ENCODE peak calls at places on chromosomes 16 and 17, in eight cellular contexts. One of them, this sample, is unnamed.

GRCh38 chr16:30092373-30093010 is 768 bp upstream of the TBX6 start:
- DNase-seq in activated T-helper 1 cell treated with Interleukin-2 at 50 U/mL for 16 hours: peak
- DNase-seq in iPS-NIHi11: peak
- DNase-seq in caudate nucleus: no peak
- DNase-seq in cardiac muscle cell: peak
- DNase-seq in activated CD4-positive, alpha-beta T cell treated with anti-CD3 and anti-CD28 coated beads, Interleukin-2, amount 50 U/mL, for 1 hour: peak
- DNase-seq in psoas muscle: peak
- DNase-seq in stimulated activated CD4-positive, alpha-beta T cell treated with anti-CD3 and anti-CD28 coated beads, Interleukin-2, amount 100 ng/mL, for 48 hours: peak
- DNase-seq in this sample: peak

GRCh38 chr17:73268582-73269328 is 7.1 kb upstream of the CPSF4L start:
- DNase-seq in activated T-helper 1 cell treated with Interleukin-2 at 50 U/mL for 16 hours: no peak
- DNase-seq in iPS-NIHi11: no peak
- DNase-seq in caudate nucleus: no peak
- DNase-seq in cardiac muscle cell: no peak
- DNase-seq in activated CD4-positive, alpha-beta T cell treated with anti-CD3 and anti-CD28 coated beads, Interleukin-2, amount 50 U/mL, for 1 hour: no peak
- DNase-seq in psoas muscle: no peak
- DNase-seq in stimulated activated CD4-positive, alpha-beta T cell treated with anti-CD3 and anti-CD28 coated beads, Interleukin-2, amount 100 ng/mL, for 48 hours: no peak
- DNase-seq in this sample: no peak

GRCh38 chr16:67394271-67395104 is 1.2 kb upstream of the TPPP3 start:
- DNase-seq in activated T-helper 1 cell treated with Interleukin-2 at 50 U/mL for 16 hours: no peak
- DNase-seq in iPS-NIHi11: no peak
- DNase-seq in caudate nucleus: no peak
- DNase-seq in cardiac muscle cell: peak
- DNase-seq in activated CD4-positive, alpha-beta T cell treated with anti-CD3 and anti-CD28 coated beads, Interleukin-2, amount 50 U/mL, for 1 hour: no peak
- DNase-seq in psoas muscle: peak
- DNase-seq in stimulated activated CD4-positive, alpha-beta T cell treated with anti-CD3 and anti-CD28 coated beads, Interleukin-2, amount 100 ng/mL, for 48 hours: no peak
- DNase-seq in this sample: no peak

GRCh38 chr16:49411121-49411970 is 37.7 kb downstream of the C16orf78 start:
- DNase-seq in activated T-helper 1 cell treated with Interleukin-2 at 50 U/mL for 16 hours: no peak
- DNase-seq in iPS-NIHi11: no peak
- DNase-seq in caudate nucleus: no peak
- DNase-seq in cardiac muscle cell: no peak
- DNase-seq in activated CD4-positive, alpha-beta T cell treated with anti-CD3 and anti-CD28 coated beads, Interleukin-2, amount 50 U/mL, for 1 hour: no peak
- DNase-seq in psoas muscle: no peak
- DNase-seq in stimulated activated CD4-positive, alpha-beta T cell treated with anti-CD3 and anti-CD28 coated beads, Interleukin-2, amount 100 ng/mL, for 48 hours: no peak
- DNase-seq in this sample: no peak

GRCh38 chr16:68351463-68351862 is 40.6 kb downstream of the PRMT7 start:
- DNase-seq in activated T-helper 1 cell treated with Interleukin-2 at 50 U/mL for 16 hours: no peak
- DNase-seq in iPS-NIHi11: no peak
- DNase-seq in caudate nucleus: no peak
- DNase-seq in cardiac muscle cell: no peak
- DNase-seq in activated CD4-positive, alpha-beta T cell treated with anti-CD3 and anti-CD28 coated beads, Interleukin-2, amount 50 U/mL, for 1 hour: no peak
- DNase-seq in psoas muscle: peak
- DNase-seq in stimulated activated CD4-positive, alpha-beta T cell treated with anti-CD3 and anti-CD28 coated beads, Interleukin-2, amount 100 ng/mL, for 48 hours: no peak
- DNase-seq in this sample: no peak

GRCh38 chr16:86597880-86598606 is 19.7 kb downstream of the FOXL1 start:
- DNase-seq in activated T-helper 1 cell treated with Interleukin-2 at 50 U/mL for 16 hours: no peak
- DNase-seq in iPS-NIHi11: no peak
- DNase-seq in caudate nucleus: no peak
- DNase-seq in cardiac muscle cell: no peak
- DNase-seq in activated CD4-positive, alpha-beta T cell treated with anti-CD3 and anti-CD28 coated beads, Interleukin-2, amount 50 U/mL, for 1 hour: no peak
- DNase-seq in psoas muscle: no peak
- DNase-seq in stimulated activated CD4-positive, alpha-beta T cell treated with anti-CD3 and anti-CD28 coated beads, Interleukin-2, amount 100 ng/mL, for 48 hours: no peak
- DNase-seq in this sample: no peak

GRCh38 chr17:40542562-40543411 is 22.5 kb downstream of the CCR7 start:
- DNase-seq in activated T-helper 1 cell treated with Interleukin-2 at 50 U/mL for 16 hours: no peak
- DNase-seq in iPS-NIHi11: no peak
- DNase-seq in caudate nucleus: no peak
- DNase-seq in cardiac muscle cell: no peak
- DNase-seq in activated CD4-positive, alpha-beta T cell treated with anti-CD3 and anti-CD28 coated beads, Interleukin-2, amount 50 U/mL, for 1 hour: peak
- DNase-seq in psoas muscle: peak
- DNase-seq in stimulated activated CD4-positive, alpha-beta T cell treated with anti-CD3 and anti-CD28 coated beads, Interleukin-2, amount 100 ng/mL, for 48 hours: peak
- DNase-seq in this sample: no peak

GRCh38 chr16:87465306-87465705 is 27.5 kb downstream of the ZCCHC14 start:
- DNase-seq in activated T-helper 1 cell treated with Interleukin-2 at 50 U/mL for 16 hours: no peak
- DNase-seq in iPS-NIHi11: peak
- DNase-seq in caudate nucleus: no peak
- DNase-seq in cardiac muscle cell: no peak
- DNase-seq in activated CD4-positive, alpha-beta T cell treated with anti-CD3 and anti-CD28 coated beads, Interleukin-2, amount 50 U/mL, for 1 hour: no peak
- DNase-seq in psoas muscle: peak
- DNase-seq in stimulated activated CD4-positive, alpha-beta T cell treated with anti-CD3 and anti-CD28 coated beads, Interleukin-2, amount 100 ng/mL, for 48 hours: no peak
- DNase-seq in this sample: no peak

GRCh38 chr17:39653662-39654331 is 11.4 kb upstream of the TCAP start:
- DNase-seq in activated T-helper 1 cell treated with Interleukin-2 at 50 U/mL for 16 hours: peak
- DNase-seq in iPS-NIHi11: peak
- DNase-seq in caudate nucleus: peak
- DNase-seq in cardiac muscle cell: peak
- DNase-seq in activated CD4-positive, alpha-beta T cell treated with anti-CD3 and anti-CD28 coated beads, Interleukin-2, amount 50 U/mL, for 1 hour: peak
- DNase-seq in psoas muscle: peak
- DNase-seq in stimulated activated CD4-positive, alpha-beta T cell treated with anti-CD3 and anti-CD28 coated beads, Interleukin-2, amount 100 ng/mL, for 48 hours: peak
- DNase-seq in this sample: peak

GRCh38 chr17:17796787-17797061 is 40.1 kb downstream of the SREBF1 start:
- DNase-seq in activated T-helper 1 cell treated with Interleukin-2 at 50 U/mL for 16 hours: no peak
- DNase-seq in iPS-NIHi11: no peak
- DNase-seq in caudate nucleus: no peak
- DNase-seq in cardiac muscle cell: no peak
- DNase-seq in activated CD4-positive, alpha-beta T cell treated with anti-CD3 and anti-CD28 coated beads, Interleukin-2, amount 50 U/mL, for 1 hour: no peak
- DNase-seq in psoas muscle: no peak
- DNase-seq in stimulated activated CD4-positive, alpha-beta T cell treated with anti-CD3 and anti-CD28 coated beads, Interleukin-2, amount 100 ng/mL, for 48 hours: no peak
- DNase-seq in this sample: no peak

GRCh38 chr16:1819611-1820010 is 7.0 kb downstream of the HAGH start:
- DNase-seq in activated T-helper 1 cell treated with Interleukin-2 at 50 U/mL for 16 hours: no peak
- DNase-seq in iPS-NIHi11: no peak
- DNase-seq in caudate nucleus: no peak
- DNase-seq in cardiac muscle cell: no peak
- DNase-seq in activated CD4-positive, alpha-beta T cell treated with anti-CD3 and anti-CD28 coated beads, Interleukin-2, amount 50 U/mL, for 1 hour: no peak
- DNase-seq in psoas muscle: no peak
- DNase-seq in stimulated activated CD4-positive, alpha-beta T cell treated with anti-CD3 and anti-CD28 coated beads, Interleukin-2, amount 100 ng/mL, for 48 hours: no peak
- DNase-seq in this sample: no peak

GRCh38 chr16:5361322-5361721 is 263.7 kb upstream of the EEF2KMT start:
- DNase-seq in activated T-helper 1 cell treated with Interleukin-2 at 50 U/mL for 16 hours: no peak
- DNase-seq in iPS-NIHi11: no peak
- DNase-seq in caudate nucleus: no peak
- DNase-seq in cardiac muscle cell: no peak
- DNase-seq in activated CD4-positive, alpha-beta T cell treated with anti-CD3 and anti-CD28 coated beads, Interleukin-2, amount 50 U/mL, for 1 hour: no peak
- DNase-seq in psoas muscle: no peak
- DNase-seq in stimulated activated CD4-positive, alpha-beta T cell treated with anti-CD3 and anti-CD28 coated beads, Interleukin-2, amount 100 ng/mL, for 48 hours: no peak
- DNase-seq in this sample: no peak

GRCh38 chr16:89584768-89585549 is 9.4 kb downstream of the CPNE7 start:
- DNase-seq in activated T-helper 1 cell treated with Interleukin-2 at 50 U/mL for 16 hours: no peak
- DNase-seq in iPS-NIHi11: no peak
- DNase-seq in caudate nucleus: peak
- DNase-seq in cardiac muscle cell: no peak
- DNase-seq in activated CD4-positive, alpha-beta T cell treated with anti-CD3 and anti-CD28 coated beads, Interleukin-2, amount 50 U/mL, for 1 hour: no peak
- DNase-seq in psoas muscle: no peak
- DNase-seq in stimulated activated CD4-positive, alpha-beta T cell treated with anti-CD3 and anti-CD28 coated beads, Interleukin-2, amount 100 ng/mL, for 48 hours: no peak
- DNase-seq in this sample: no peak

GRCh38 chr17:41415833-41416335 is 8.5 kb downstream of the KRT37 start:
- DNase-seq in activated T-helper 1 cell treated with Interleukin-2 at 50 U/mL for 16 hours: no peak
- DNase-seq in iPS-NIHi11: no peak
- DNase-seq in caudate nucleus: no peak
- DNase-seq in cardiac muscle cell: no peak
- DNase-seq in activated CD4-positive, alpha-beta T cell treated with anti-CD3 and anti-CD28 coated beads, Interleukin-2, amount 50 U/mL, for 1 hour: no peak
- DNase-seq in psoas muscle: no peak
- DNase-seq in stimulated activated CD4-positive, alpha-beta T cell treated with anti-CD3 and anti-CD28 coated beads, Interleukin-2, amount 100 ng/mL, for 48 hours: no peak
- DNase-seq in this sample: no peak

GRCh38 chr16:71961066-71962039 is 38.8 kb downstream of the PKD1L3 start:
- DNase-seq in activated T-helper 1 cell treated with Interleukin-2 at 50 U/mL for 16 hours: peak
- DNase-seq in iPS-NIHi11: peak
- DNase-seq in caudate nucleus: peak
- DNase-seq in cardiac muscle cell: peak
- DNase-seq in activated CD4-positive, alpha-beta T cell treated with anti-CD3 and anti-CD28 coated beads, Interleukin-2, amount 50 U/mL, for 1 hour: peak
- DNase-seq in psoas muscle: peak
- DNase-seq in stimulated activated CD4-positive, alpha-beta T cell treated with anti-CD3 and anti-CD28 coated beads, Interleukin-2, amount 100 ng/mL, for 48 hours: peak
- DNase-seq in this sample: peak

GRCh38 chr17:81096741-81097133 is 61.8 kb downstream of the BAIAP2 start:
- DNase-seq in activated T-helper 1 cell treated with Interleukin-2 at 50 U/mL for 16 hours: no peak
- DNase-seq in iPS-NIHi11: no peak
- DNase-seq in caudate nucleus: no peak
- DNase-seq in cardiac muscle cell: no peak
- DNase-seq in activated CD4-positive, alpha-beta T cell treated with anti-CD3 and anti-CD28 coated beads, Interleukin-2, amount 50 U/mL, for 1 hour: no peak
- DNase-seq in psoas muscle: no peak
- DNase-seq in stimulated activated CD4-positive, alpha-beta T cell treated with anti-CD3 and anti-CD28 coated beads, Interleukin-2, amount 100 ng/mL, for 48 hours: no peak
- DNase-seq in this sample: no peak

GRCh38 chr16:84720180-84720579 is 20.4 kb downstream of the USP10 start:
- DNase-seq in activated T-helper 1 cell treated with Interleukin-2 at 50 U/mL for 16 hours: no peak
- DNase-seq in iPS-NIHi11: no peak
- DNase-seq in caudate nucleus: no peak
- DNase-seq in cardiac muscle cell: no peak
- DNase-seq in activated CD4-positive, alpha-beta T cell treated with anti-CD3 and anti-CD28 coated beads, Interleukin-2, amount 50 U/mL, for 1 hour: no peak
- DNase-seq in psoas muscle: no peak
- DNase-seq in stimulated activated CD4-positive, alpha-beta T cell treated with anti-CD3 and anti-CD28 coated beads, Interleukin-2, amount 100 ng/mL, for 48 hours: no peak
- DNase-seq in this sample: no peak

GRCh38 chr17:4973431-4973830 is 5.8 kb upstream of the SPAG7 start:
- DNase-seq in activated T-helper 1 cell treated with Interleukin-2 at 50 U/mL for 16 hours: no peak
- DNase-seq in iPS-NIHi11: no peak
- DNase-seq in caudate nucleus: no peak
- DNase-seq in cardiac muscle cell: no peak
- DNase-seq in activated CD4-positive, alpha-beta T cell treated with anti-CD3 and anti-CD28 coated beads, Interleukin-2, amount 50 U/mL, for 1 hour: no peak
- DNase-seq in psoas muscle: no peak
- DNase-seq in stimulated activated CD4-positive, alpha-beta T cell treated with anti-CD3 and anti-CD28 coated beads, Interleukin-2, amount 100 ng/mL, for 48 hours: no peak
- DNase-seq in this sample: no peak

GRCh38 chr16:58035356-58036170 is 10.0 kb downstream of the MMP15 start:
- DNase-seq in activated T-helper 1 cell treated with Interleukin-2 at 50 U/mL for 16 hours: no peak
- DNase-seq in iPS-NIHi11: no peak
- DNase-seq in caudate nucleus: no peak
- DNase-seq in cardiac muscle cell: no peak
- DNase-seq in activated CD4-positive, alpha-beta T cell treated with anti-CD3 and anti-CD28 coated beads, Interleukin-2, amount 50 U/mL, for 1 hour: no peak
- DNase-seq in psoas muscle: no peak
- DNase-seq in stimulated activated CD4-positive, alpha-beta T cell treated with anti-CD3 and anti-CD28 coated beads, Interleukin-2, amount 100 ng/mL, for 48 hours: no peak
- DNase-seq in this sample: no peak

GRCh38 chr17:29572691-29573557 is 4.4 kb downstream of the TP53I13 start:
- DNase-seq in activated T-helper 1 cell treated with Interleukin-2 at 50 U/mL for 16 hours: peak
- DNase-seq in iPS-NIHi11: peak
- DNase-seq in caudate nucleus: no peak
- DNase-seq in cardiac muscle cell: peak
- DNase-seq in activated CD4-positive, alpha-beta T cell treated with anti-CD3 and anti-CD28 coated beads, Interleukin-2, amount 50 U/mL, for 1 hour: no peak
- DNase-seq in psoas muscle: peak
- DNase-seq in stimulated activated CD4-positive, alpha-beta T cell treated with anti-CD3 and anti-CD28 coated beads, Interleukin-2, amount 100 ng/mL, for 48 hours: peak
- DNase-seq in this sample: no peak

GRCh38 chr16:14013571-14014283 is 57.4 kb upstream of the MRTFB start:
- DNase-seq in activated T-helper 1 cell treated with Interleukin-2 at 50 U/mL for 16 hours: no peak
- DNase-seq in iPS-NIHi11: peak
- DNase-seq in caudate nucleus: no peak
- DNase-seq in cardiac muscle cell: peak
- DNase-seq in activated CD4-positive, alpha-beta T cell treated with anti-CD3 and anti-CD28 coated beads, Interleukin-2, amount 50 U/mL, for 1 hour: no peak
- DNase-seq in psoas muscle: peak
- DNase-seq in stimulated activated CD4-positive, alpha-beta T cell treated with anti-CD3 and anti-CD28 coated beads, Interleukin-2, amount 100 ng/mL, for 48 hours: no peak
- DNase-seq in this sample: peak

GRCh38 chr17:78873519-78874340 is 29.3 kb downstream of the CEP295NL start:
- DNase-seq in activated T-helper 1 cell treated with Interleukin-2 at 50 U/mL for 16 hours: no peak
- DNase-seq in iPS-NIHi11: no peak
- DNase-seq in caudate nucleus: peak
- DNase-seq in cardiac muscle cell: no peak
- DNase-seq in activated CD4-positive, alpha-beta T cell treated with anti-CD3 and anti-CD28 coated beads, Interleukin-2, amount 50 U/mL, for 1 hour: no peak
- DNase-seq in psoas muscle: peak
- DNase-seq in stimulated activated CD4-positive, alpha-beta T cell treated with anti-CD3 and anti-CD28 coated beads, Interleukin-2, amount 100 ng/mL, for 48 hours: no peak
- DNase-seq in this sample: no peak

GRCh38 chr17:74201250-74201649 is 2.2 kb upstream of the RPL38 start:
- DNase-seq in activated T-helper 1 cell treated with Interleukin-2 at 50 U/mL for 16 hours: no peak
- DNase-seq in iPS-NIHi11: no peak
- DNase-seq in caudate nucleus: no peak
- DNase-seq in cardiac muscle cell: no peak
- DNase-seq in activated CD4-positive, alpha-beta T cell treated with anti-CD3 and anti-CD28 coated beads, Interleukin-2, amount 50 U/mL, for 1 hour: no peak
- DNase-seq in psoas muscle: no peak
- DNase-seq in stimulated activated CD4-positive, alpha-beta T cell treated with anti-CD3 and anti-CD28 coated beads, Interleukin-2, amount 100 ng/mL, for 48 hours: no peak
- DNase-seq in this sample: no peak

GRCh38 chr16:65229191-65229662 is 107.4 kb upstream of the CDH11 start:
- DNase-seq in activated T-helper 1 cell treated with Interleukin-2 at 50 U/mL for 16 hours: no peak
- DNase-seq in iPS-NIHi11: no peak
- DNase-seq in caudate nucleus: no peak
- DNase-seq in cardiac muscle cell: no peak
- DNase-seq in activated CD4-positive, alpha-beta T cell treated with anti-CD3 and anti-CD28 coated beads, Interleukin-2, amount 50 U/mL, for 1 hour: no peak
- DNase-seq in psoas muscle: no peak
- DNase-seq in stimulated activated CD4-positive, alpha-beta T cell treated with anti-CD3 and anti-CD28 coated beads, Interleukin-2, amount 100 ng/mL, for 48 hours: no peak
- DNase-seq in this sample: peak

GRCh38 chr16:30747331-30747730 is 894 bp upstream of the PHKG2 start:
- DNase-seq in activated T-helper 1 cell treated with Interleukin-2 at 50 U/mL for 16 hours: no peak
- DNase-seq in iPS-NIHi11: no peak
- DNase-seq in caudate nucleus: no peak
- DNase-seq in cardiac muscle cell: no peak
- DNase-seq in activated CD4-positive, alpha-beta T cell treated with anti-CD3 and anti-CD28 coated beads, Interleukin-2, amount 50 U/mL, for 1 hour: no peak
- DNase-seq in psoas muscle: no peak
- DNase-seq in stimulated activated CD4-positive, alpha-beta T cell treated with anti-CD3 and anti-CD28 coated beads, Interleukin-2, amount 100 ng/mL, for 48 hours: no peak
- DNase-seq in this sample: no peak

GRCh38 chr17:49234509-49235080 is 4.0 kb upstream of the PHOSPHO1 start:
- DNase-seq in activated T-helper 1 cell treated with Interleukin-2 at 50 U/mL for 16 hours: no peak
- DNase-seq in iPS-NIHi11: no peak
- DNase-seq in caudate nucleus: no peak
- DNase-seq in cardiac muscle cell: no peak
- DNase-seq in activated CD4-positive, alpha-beta T cell treated with anti-CD3 and anti-CD28 coated beads, Interleukin-2, amount 50 U/mL, for 1 hour: no peak
- DNase-seq in psoas muscle: no peak
- DNase-seq in stimulated activated CD4-positive, alpha-beta T cell treated with anti-CD3 and anti-CD28 coated beads, Interleukin-2, amount 100 ng/mL, for 48 hours: no peak
- DNase-seq in this sample: no peak

GRCh38 chr17:64686705-64687104 is 24.6 kb upstream of the SMURF2 start:
- DNase-seq in activated T-helper 1 cell treated with Interleukin-2 at 50 U/mL for 16 hours: no peak
- DNase-seq in iPS-NIHi11: no peak
- DNase-seq in caudate nucleus: no peak
- DNase-seq in cardiac muscle cell: no peak
- DNase-seq in activated CD4-positive, alpha-beta T cell treated with anti-CD3 and anti-CD28 coated beads, Interleukin-2, amount 50 U/mL, for 1 hour: no peak
- DNase-seq in psoas muscle: no peak
- DNase-seq in stimulated activated CD4-positive, alpha-beta T cell treated with anti-CD3 and anti-CD28 coated beads, Interleukin-2, amount 100 ng/mL, for 48 hours: no peak
- DNase-seq in this sample: no peak

GRCh38 chr17:17107281-17107680 is 65.0 kb downstream of the MPRIP start:
- DNase-seq in activated T-helper 1 cell treated with Interleukin-2 at 50 U/mL for 16 hours: no peak
- DNase-seq in iPS-NIHi11: no peak
- DNase-seq in caudate nucleus: no peak
- DNase-seq in cardiac muscle cell: no peak
- DNase-seq in activated CD4-positive, alpha-beta T cell treated with anti-CD3 and anti-CD28 coated beads, Interleukin-2, amount 50 U/mL, for 1 hour: no peak
- DNase-seq in psoas muscle: peak
- DNase-seq in stimulated activated CD4-positive, alpha-beta T cell treated with anti-CD3 and anti-CD28 coated beads, Interleukin-2, amount 100 ng/mL, for 48 hours: no peak
- DNase-seq in this sample: no peak

GRCh38 chr17:54882950-54883349 is 17.7 kb upstream of the TOM1L1 start:
- DNase-seq in activated T-helper 1 cell treated with Interleukin-2 at 50 U/mL for 16 hours: no peak
- DNase-seq in iPS-NIHi11: no peak
- DNase-seq in caudate nucleus: no peak
- DNase-seq in cardiac muscle cell: no peak
- DNase-seq in activated CD4-positive, alpha-beta T cell treated with anti-CD3 and anti-CD28 coated beads, Interleukin-2, amount 50 U/mL, for 1 hour: no peak
- DNase-seq in psoas muscle: no peak
- DNase-seq in stimulated activated CD4-positive, alpha-beta T cell treated with anti-CD3 and anti-CD28 coated beads, Interleukin-2, amount 100 ng/mL, for 48 hours: no peak
- DNase-seq in this sample: no peak